ENCODE peak calls at places on chromosomes 11 and 22, in seven cellular contexts. Q is neural crest cell, I is heart left ventricle, R is foreskin fibroblast, M is DND-41, V is Caco-2, A is hepatocyte. L is an unnamed sample.

GRCh38 chr11:113096661-113097060 is 135.4 kb downstream of the NCAM1 start:
- DNase-seq in Q (no peak), I (no peak), M (no peak), A (no peak), R (no peak), V (no peak), L (no peak)

GRCh38 chr11:131934006-131934405 is 563.6 kb downstream of the NTM start:
- DNase-seq in V (no peak), A (no peak), Q (no peak), I (no peak), R (no peak), M (no peak), L (no peak)

GRCh38 chr11:114399903-114400221 is 449 bp downstream of the C11orf71 start:
- DNase-seq in R (no peak), I (no peak), A (no peak), V (no peak), Q (no peak), M (no peak), L (no peak)

GRCh38 chr22:33210129-33210784 is 152.1 kb upstream of the SYN3 start:
- DNase-seq in Q (peak), I (no peak), M (peak), R (no peak), A (peak), V (peak), L (peak)

GRCh38 chr22:39728236-39728860 is 157.8 kb downstream of the CACNA1I start:
- DNase-seq in R (no peak), I (no peak), Q (no peak), M (no peak), A (no peak), V (no peak), L (peak)

GRCh38 chr11:6202036-6202435 is 3.0 kb downstream of the OR52W1 start:
- DNase-seq in V (no peak), R (no peak), M (no peak), I (no peak), Q (no peak), A (no peak), L (no peak)

GRCh38 chr11:79229047-79229446 is 211.8 kb downstream of the TENM4 start:
- DNase-seq in A (no peak), R (no peak), Q (no peak), V (no peak), M (no peak), I (no peak), L (no peak)

GRCh38 chr22:35684270-35684700 is 33.4 kb upstream of the APOL5 start:
- DNase-seq in R (peak), M (no peak), A (peak), V (no peak), I (peak), Q (no peak), L (no peak)

GRCh38 chr11:69874984-69875673 is 55.9 kb upstream of the FGF3 start:
- DNase-seq in Q (no peak), A (no peak), I (no peak), V (no peak), M (no peak), R (no peak), L (no peak)

GRCh38 chr11:707817-708420 is 1.9 kb downstream of the EPS8L2 start:
- DNase-seq in R (no peak), I (no peak), M (no peak), A (peak), Q (no peak), V (peak), L (no peak)

GRCh38 chr11:6864436-6864835 is 1.6 kb downstream of the OR10A2 start:
- DNase-seq in A (no peak), M (no peak), R (peak), I (no peak), Q (no peak), V (no peak), L (no peak)

GRCh38 chr11:108233277-108233945 is 10.5 kb downstream of the ATM start:
- DNase-seq in Q (no peak), M (no peak), I (no peak), R (no peak), A (no peak), V (no peak), L (no peak)

GRCh38 chr11:2577071-2578005 is 122.5 kb downstream of the KCNQ1OT1 start:
- DNase-seq in R (no peak), A (peak), Q (no peak), I (peak), M (no peak), V (peak), L (no peak)

GRCh38 chr11:119810478-119811232 is 81.7 kb upstream of the NECTIN1 start:
- DNase-seq in V (no peak), I (no peak), M (no peak), A (no peak), R (no peak), Q (no peak), L (no peak)

GRCh38 chr11:69268911-69269310 is 25.0 kb upstream of the MYEOV start:
- DNase-seq in V (no peak), A (no peak), Q (no peak), R (no peak), M (no peak), I (no peak), L (no peak)

GRCh38 chr11:66292543-66293332 is 1.0 kb downstream of the TMEM151A start:
- DNase-seq in V (peak), Q (no peak), R (no peak), I (no peak), A (no peak), M (no peak), L (no peak)

GRCh38 chr22:17366329-17366728 is 2.9 kb upstream of the CECR2 start:
- DNase-seq in A (no peak), I (no peak), Q (no peak), R (no peak), V (no peak), M (no peak), L (no peak)

GRCh38 chr11:134531331-134532135 is 119.5 kb upstream of the B3GAT1 start:
- DNase-seq in A (no peak), R (no peak), I (peak), Q (no peak), V (peak), M (no peak), L (no peak)

GRCh38 chr22:47298017-47298820 is 535.8 kb downstream of the TBC1D22A start:
- DNase-seq in Q (no peak), I (no peak), R (no peak), V (no peak), A (no peak), M (no peak), L (peak)

GRCh38 chr11:13859986-13860385 is 102.5 kb upstream of the SPON1 start:
- DNase-seq in I (no peak), Q (no peak), A (no peak), M (no peak), V (no peak), R (no peak), L (no peak)

GRCh38 chr11:11069741-11070550 is 212.1 kb upstream of the ZBED5 start:
- DNase-seq in A (peak), R (no peak), I (no peak), V (no peak), Q (no peak), M (no peak), L (no peak)

GRCh38 chr11:1054143-1055108 is 17.9 kb upstream of the MUC6 start:
- DNase-seq in I (no peak), Q (no peak), V (peak), M (no peak), A (no peak), R (peak), L (no peak)

GRCh38 chr11:94521684-94522083 is 9.4 kb downstream of the C11orf97 start:
- DNase-seq in Q (no peak), R (no peak), V (no peak), I (no peak), A (no peak), M (no peak), L (no peak)

GRCh38 chr11:117292616-117293015 is 1.5 kb downstream of the BACE1-AS start:
- DNase-seq in Q (no peak), A (no peak), M (no peak), V (no peak), R (no peak), I (no peak), L (no peak)

GRCh38 chr11:11409916-11410315 is 56.9 kb upstream of the CSNK2A3 start:
- DNase-seq in I (peak), Q (no peak), R (no peak), A (no peak), M (no peak), V (peak), L (no peak)

GRCh38 chr22:46803031-46803880 is 40.8 kb downstream of the TBC1D22A start:
- DNase-seq in M (peak), I (no peak), R (no peak), Q (peak), V (peak), A (peak), L (peak)

GRCh38 chr11:73240190-73240781 is 22.2 kb downstream of the P2RY2 start:
- DNase-seq in A (no peak), V (peak), M (no peak), R (peak), Q (no peak), I (peak), L (no peak)

GRCh38 chr22:47221840-47222615 is 459.6 kb downstream of the TBC1D22A start:
- DNase-seq in M (no peak), A (no peak), Q (no peak), I (no peak), V (no peak), R (no peak), L (no peak)

GRCh38 chr11:15157181-15157580 is 42.5 kb downstream of the INSC start:
- DNase-seq in M (no peak), I (no peak), R (peak), V (no peak), Q (no peak), A (no peak), L (no peak)

GRCh38 chr11:725624-726202 is 19.7 kb downstream of the EPS8L2 start:
- DNase-seq in Q (no peak), I (no peak), R (no peak), M (no peak), V (no peak), A (peak), L (peak)

GRCh38 chr22:18104566-18104965 is 6.0 kb upstream of the TUBA8 start:
- DNase-seq in V (no peak), I (no peak), R (peak), Q (no peak), M (no peak), A (no peak), L (no peak)

GRCh38 chr11:72781313-72782080 is 12.3 kb downstream of the STARD10 start:
- DNase-seq in V (peak), Q (no peak), I (no peak), R (no peak), M (peak), A (peak), L (peak)

GRCh38 chr11:111906680-111907079 is 4.9 kb downstream of the CRYAB start:
- DNase-seq in A (no peak), M (no peak), I (no peak), Q (no peak), R (no peak), V (no peak), L (no peak)

GRCh38 chr22:27918351-27919221 is 470 bp downstream of the PITPNB start:
- DNase-seq in Q (no peak), V (peak), A (peak), I (peak), M (peak), R (peak), L (peak)

GRCh38 chr11:22208151-22208858 is 15.4 kb downstream of the ANO5 start:
- DNase-seq in M (no peak), R (no peak), A (no peak), I (no peak), Q (no peak), V (no peak), L (no peak)

GRCh38 chr11:110711776-110712642 is at the start of gene ARHGAP20:
- DNase-seq in R (peak), V (peak), M (no peak), I (peak), Q (peak), A (peak), L (peak)

GRCh38 chr22:40509401-40510134 is 127.0 kb downstream of the MRTFA start:
- DNase-seq in R (peak), Q (no peak), M (no peak), A (peak), V (peak), I (peak), L (no peak)

GRCh38 chr11:11583801-11584445 is 37.9 kb downstream of the GALNT18 start:
- DNase-seq in Q (no peak), A (no peak), I (no peak), R (no peak), M (no peak), V (no peak), L (no peak)

GRCh38 chr11:123653997-123654565 is 343 bp downstream of the SCN3B start:
- DNase-seq in I (peak), Q (no peak), R (peak), A (peak), M (no peak), V (peak), L (peak)

GRCh38 chr11:123659311-123659710 is 4.9 kb upstream of the SCN3B start:
- DNase-seq in V (no peak), Q (no peak), A (no peak), I (no peak), M (no peak), R (no peak), L (no peak)

GRCh38 chr11:123654566-123655081 is at the start of gene SCN3B:
- DNase-seq in Q (peak), A (peak), R (peak), I (peak), M (no peak), V (peak), L (peak)

GRCh38 chr11:123650901-123651300 is 3.5 kb downstream of the SCN3B start:
- DNase-seq in R (no peak), M (no peak), A (no peak), Q (no peak), I (no peak), V (no peak), L (no peak)

GRCh38 chr11:123653405-123653996 is 923 bp downstream of the SCN3B start:
- DNase-seq in A (no peak), V (no peak), R (no peak), Q (peak), M (no peak), I (no peak), L (no peak)
- TF ChIP-seq CTCF in A (peak), V (peak), R (no peak), Q (peak), M (no peak), I (no peak), L (no peak)

DNA sequence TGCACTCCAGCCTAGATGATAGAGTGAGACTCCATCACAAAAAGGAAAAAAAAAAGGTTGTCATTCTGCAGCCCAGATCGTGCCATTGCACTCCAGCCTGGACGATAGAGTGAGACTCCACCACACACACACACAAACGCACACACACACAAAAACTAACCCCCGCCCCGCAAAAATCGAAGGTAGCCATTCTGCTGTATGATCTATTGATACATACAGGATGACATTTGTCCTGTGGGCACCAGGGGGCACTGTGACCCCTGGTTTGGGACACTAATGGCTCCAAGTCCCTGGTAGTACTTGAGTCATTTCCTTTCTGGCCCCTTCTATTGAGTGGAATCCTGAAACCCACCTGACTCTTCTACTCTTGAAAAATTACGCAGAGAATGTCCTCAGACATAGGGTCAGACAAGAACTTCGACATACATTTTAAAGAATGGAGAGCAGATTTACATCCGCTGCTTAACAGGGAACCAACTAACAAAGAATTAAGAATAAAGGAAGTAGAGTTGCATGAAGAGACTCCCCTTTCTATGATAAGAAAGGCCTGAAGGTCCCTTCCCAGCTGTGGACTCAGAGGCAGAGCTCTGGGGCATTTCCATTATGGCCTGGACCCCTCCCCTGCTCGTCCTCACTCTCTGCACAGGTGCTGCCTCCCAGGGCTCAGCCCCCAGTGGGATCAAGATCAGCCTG is 35.0 kb upstream of the PRAME start:
- DNase-seq in R (peak), M (peak), V (no peak), Q (peak), A (peak), I (no peak), L (peak)
- TF ChIP-seq CTCF in R (peak), M (peak), V (peak), Q (peak), A (peak), I (peak), L (peak)

DNA sequence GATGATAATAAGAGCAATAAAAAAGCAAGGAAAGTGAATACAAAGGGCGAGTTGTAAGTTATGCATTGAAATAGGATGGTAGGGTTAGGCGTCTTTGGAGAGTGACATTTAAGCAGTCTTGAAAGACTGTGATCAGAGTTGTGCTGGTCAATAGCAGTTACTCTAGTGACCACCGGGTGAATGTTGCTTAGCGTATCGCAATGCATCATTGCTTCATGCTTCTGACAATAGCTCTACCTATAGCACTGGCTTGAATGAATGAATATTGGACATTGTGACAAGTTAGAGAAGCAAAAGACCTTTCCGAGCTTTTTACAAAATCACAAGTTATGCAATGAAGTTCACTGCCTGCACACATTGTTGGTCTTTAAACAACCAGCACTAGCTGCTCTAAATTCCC is 7.7 kb upstream of the OR8B12 start:
- DNase-seq in V (no peak), R (no peak), I (no peak), A (no peak), M (no peak), Q (no peak), L (no peak)
- TF ChIP-seq CTCF in V (no peak), R (no peak), I (no peak), A (no peak), M (no peak), Q (peak), L (no peak)

DNA sequence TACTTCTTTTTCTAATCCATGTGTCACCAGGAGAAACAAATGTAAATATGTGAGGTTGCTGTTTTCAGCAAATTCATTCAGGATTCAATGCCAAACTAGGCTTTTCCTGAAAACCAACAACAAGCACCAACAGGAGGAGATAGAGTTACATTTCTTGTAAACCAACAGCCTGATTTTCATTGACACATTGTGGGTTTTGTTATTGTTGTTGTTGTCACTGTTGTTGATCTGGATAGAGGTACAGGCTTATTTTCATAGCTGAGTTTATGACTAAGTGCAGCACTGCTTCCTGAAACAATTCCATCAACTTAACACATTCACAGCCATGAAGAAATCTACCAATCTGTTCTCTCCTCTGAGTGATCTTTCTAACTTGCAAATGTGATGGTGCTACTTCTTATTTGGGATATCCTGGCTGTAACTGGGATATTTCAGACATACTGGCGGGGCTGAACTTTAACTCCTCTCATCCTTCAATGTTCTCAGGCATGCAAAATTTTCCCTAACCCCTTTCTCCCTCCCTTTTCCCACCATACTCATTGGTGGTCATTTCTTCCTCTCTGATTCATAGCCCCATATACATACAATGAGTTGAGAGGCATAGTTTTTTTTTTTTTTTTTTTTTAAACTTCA is 65.5 kb downstream of the ME3 start:
- DNase-seq in M (no peak), V (no peak), R (no peak), Q (no peak), I (no peak), A (no peak), L (no peak)
- TF ChIP-seq CTCF in M (no peak), V (no peak), R (no peak), Q (no peak), I (no peak), A (no peak), L (no peak)

GRCh38 chr11:18741783-18742182 is 15.8 kb upstream of the IGSF22 start:
- DNase-seq in V (no peak), Q (no peak), R (no peak), A (no peak), I (no peak), M (no peak), L (no peak)
- TF ChIP-seq CTCF in V (no peak), Q (no peak), R (no peak), A (no peak), I (no peak), M (peak), L (no peak)

GRCh38 chr22:20552450-20552894 is 45.1 kb downstream of the MED15 start:
- DNase-seq in A (peak), V (no peak), I (peak), M (no peak), R (peak), Q (no peak), L (no peak)

GRCh38 chr22:20550057-20550817 is 42.8 kb downstream of the MED15 start:
- DNase-seq in V (no peak), Q (no peak), A (no peak), I (no peak), M (no peak), R (no peak), L (no peak)

GRCh38 chr22:20551805-20552449 is 44.5 kb downstream of the MED15 start:
- DNase-seq in M (no peak), V (no peak), I (peak), Q (no peak), R (no peak), A (no peak), L (no peak)

GRCh38 chr22:20549232-20549841 is 41.9 kb downstream of the MED15 start:
- DNase-seq in V (no peak), M (peak), A (no peak), I (no peak), R (no peak), Q (no peak), L (no peak)

DNA sequence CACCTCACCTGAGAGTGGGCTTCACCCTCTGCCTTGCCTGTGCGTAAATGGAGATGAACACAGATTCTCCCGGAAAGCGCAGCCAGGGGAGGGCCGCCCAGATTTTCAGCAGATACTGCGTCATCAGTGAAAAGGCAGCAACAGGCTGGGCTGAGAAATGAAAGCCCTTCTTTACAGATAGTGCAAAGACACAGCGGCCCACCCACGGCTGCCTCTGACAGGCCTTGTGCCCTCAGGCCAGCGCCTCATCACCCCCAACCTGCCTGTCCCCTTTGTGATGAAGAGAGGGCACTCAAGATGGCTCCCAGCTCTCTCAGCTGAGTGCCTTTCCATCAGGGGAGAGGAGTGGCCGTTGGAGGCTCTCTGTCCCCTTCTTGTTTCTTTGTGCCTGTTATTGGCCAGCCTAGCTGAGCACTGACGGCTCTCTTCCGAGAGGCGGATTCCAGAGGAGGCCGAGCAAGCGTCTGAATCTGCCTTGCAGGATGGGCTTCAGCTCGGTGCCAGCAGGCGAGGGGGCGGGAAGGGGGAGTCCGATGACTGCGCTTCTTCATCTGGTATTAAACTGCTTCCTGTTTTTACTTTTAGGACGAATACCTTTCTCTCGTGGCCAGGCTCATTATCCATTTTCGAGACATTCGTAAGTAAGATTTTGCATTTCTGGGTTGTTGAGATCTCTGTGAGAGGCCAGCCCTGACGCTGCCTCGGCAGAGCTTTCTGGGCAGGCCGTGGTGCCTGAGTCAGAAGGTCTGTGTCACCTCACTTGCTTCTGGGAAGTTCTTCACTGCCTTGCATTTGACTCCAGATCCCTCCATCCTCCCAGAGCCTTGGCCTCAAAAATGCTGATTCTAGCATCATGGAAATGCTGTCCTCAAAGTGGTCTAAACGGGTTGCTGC is 43.7 kb downstream of the MED15 start:
- DNase-seq in I (no peak), A (peak), R (peak), V (no peak), Q (peak), M (no peak), L (peak)
- TF ChIP-seq CTCF in I (no peak), A (no peak), R (no peak), V (no peak), Q (no peak), M (no peak), L (no peak)